ENCODE peak calls at places on chromosomes 6 and 20, in six cellular contexts. Q, Y, N, B, C and S are unnamed samples.

GRCh38 chr20:14219801-14220461 is 117.5 kb downstream of the FLRT3 start:
- DNase-seq in Q (no peak), Y (no peak), N (peak; percentile 6), B (no peak), C (no peak), S (no peak)

GRCh38 chr6:148999921-149000589 is 253.2 kb downstream of the UST start:
- DNase-seq in Q (peak; percentile 88), Y (peak; percentile 32), N (no peak), B (peak; percentile 75), C (no peak), S (peak; percentile 86)

GRCh38 chr6:119195848-119196247 is 117.4 kb upstream of the FAM184A start:
- DNase-seq in Q (no peak), Y (no peak), N (no peak), B (no peak), C (no peak), S (no peak)

GRCh38 chr6:98839788-98840361 is 5.5 kb downstream of the POU3F2 start:
- DNase-seq in Q (no peak), Y (no peak), N (peak; percentile 60), B (no peak), C (no peak), S (no peak)

GRCh38 chr6:36803908-36804307 is 35.3 kb downstream of the CPNE5 start:
- DNase-seq in Q (no peak), Y (no peak), N (no peak), B (no peak), C (no peak), S (no peak)

GRCh38 chr6:160127270-160128124 is 5.9 kb downstream of the SLC22A1 start:
- DNase-seq in Q (no peak), Y (no peak), N (no peak), B (no peak), C (no peak), S (no peak)

GRCh38 chr20:17796096-17796563 is 96.4 kb downstream of the BANF2 start:
- DNase-seq in Q (no peak), Y (peak; percentile 78), N (no peak), B (peak; percentile 43), C (no peak), S (peak; percentile 82)

GRCh38 chr6:132937466-132937906 is 123.1 kb downstream of the RPS12 start:
- DNase-seq in Q (no peak), Y (peak; percentile 62), N (peak; percentile 52), B (no peak), C (no peak), S (peak; percentile 49)

GRCh38 chr20:60331688-60332300 is 373.6 kb downstream of the CDH26 start:
- DNase-seq in Q (no peak), Y (no peak), N (no peak), B (no peak), C (no peak), S (no peak)

GRCh38 chr6:138263963-138264362 is 45.7 kb upstream of the PBOV1 start:
- DNase-seq in Q (no peak), Y (no peak), N (no peak), B (no peak), C (no peak), S (no peak)

GRCh38 chr6:56842602-56843475 is 112.1 kb upstream of the BEND6 start:
- DNase-seq in Q (no peak), Y (peak; percentile 22), N (peak; percentile 77), B (peak; percentile 39), C (no peak), S (peak; percentile 36)

GRCh38 chr6:41475737-41476357 is 70.3 kb upstream of the FOXP4 start:
- DNase-seq in Q (no peak), Y (no peak), N (no peak), B (no peak), C (no peak), S (no peak)

GRCh38 chr6:2626381-2626780 is 124.3 kb downstream of the MYLK4 start:
- DNase-seq in Q (no peak), Y (no peak), N (no peak), B (no peak), C (no peak), S (no peak)

GRCh38 chr20:11995750-11996567 is 78.3 kb downstream of the BTBD3 start:
- DNase-seq in Q (no peak), Y (no peak), N (no peak), B (no peak), C (no peak), S (no peak)

GRCh38 chr6:142355481-142356174 is 53.8 kb downstream of the ADGRG6 start:
- DNase-seq in Q (no peak), Y (no peak), N (no peak), B (no peak), C (no peak), S (no peak)

GRCh38 chr6:7865811-7866210 is 44.8 kb downstream of the TXNDC5 start:
- DNase-seq in Q (no peak), Y (no peak), N (no peak), B (no peak), C (no peak), S (no peak)

GRCh38 chr20:36821964-36822437 is 48.4 kb upstream of the DSN1 start:
- DNase-seq in Q (no peak), Y (no peak), N (no peak), B (no peak), C (no peak), S (no peak)

GRCh38 chr20:48331518-48332286 is 496.1 kb downstream of the PREX1 start:
- DNase-seq in Q (no peak), Y (no peak), N (no peak), B (no peak), C (no peak), S (no peak)

GRCh38 chr6:45841062-45841461 is 174.6 kb downstream of the CLIC5 start:
- DNase-seq in Q (no peak), Y (no peak), N (no peak), B (no peak), C (no peak), S (no peak)

GRCh38 chr6:140833396-140833795 is 1299.3 kb upstream of the GJE1 start:
- DNase-seq in Q (no peak), Y (no peak), N (no peak), B (no peak), C (no peak), S (no peak)

GRCh38 chr6:8642131-8642530 is 206.8 kb upstream of the SLC35B3 start:
- DNase-seq in Q (no peak), Y (no peak), N (no peak), B (no peak), C (no peak), S (no peak)

GRCh38 chr20:44576297-44576696 is 6.1 kb upstream of the PKIG start:
- DNase-seq in Q (no peak), Y (no peak), N (no peak), B (no peak), C (no peak), S (no peak)

GRCh38 chr6:71967436-71967835 is 81.1 kb downstream of the RIMS1 start:
- DNase-seq in Q (no peak), Y (no peak), N (no peak), B (no peak), C (no peak), S (no peak)

GRCh38 chr20:3911956-3912355 is 22.8 kb downstream of the PANK2 start:
- DNase-seq in Q (no peak), Y (no peak), N (no peak), B (peak; percentile 11), C (no peak), S (peak; percentile 28)

GRCh38 chr6:121858976-121859375 is 423.5 kb downstream of the GJA1 start:
- DNase-seq in Q (no peak), Y (no peak), N (no peak), B (no peak), C (no peak), S (no peak)

GRCh38 chr6:121856296-121856695 is 420.9 kb downstream of the GJA1 start:
- DNase-seq in Q (no peak), Y (no peak), N (no peak), B (no peak), C (no peak), S (no peak)

GRCh38 chr6:121857551-121857950 is 422.1 kb downstream of the GJA1 start:
- DNase-seq in Q (no peak), Y (no peak), N (no peak), B (no peak), C (no peak), S (no peak)

GRCh38 chr6:121858310-121858709 is 422.9 kb downstream of the GJA1 start:
- DNase-seq in Q (no peak), Y (no peak), N (no peak), B (no peak), C (no peak), S (no peak)
- H3K4me3 ChIP-seq in Q (no peak overlapping the region), Y (no peak overlapping the region), N (no peak overlapping the region), B (no peak overlapping the region), C (no peak overlapping the region), S (no peak overlapping the region)

GRCh38 chr20:24954151-24954550 is 5.1 kb downstream of the CST7 start:
- DNase-seq in Q (no peak), Y (peak; percentile 12), N (no peak), B (no peak), C (no peak), S (no peak)
- H3K4me3 ChIP-seq in Q (no peak overlapping the region), Y (no peak overlapping the region), N (no peak overlapping the region), B (no peak overlapping the region), C (no peak overlapping the region), S (no peak overlapping the region)

DNA sequence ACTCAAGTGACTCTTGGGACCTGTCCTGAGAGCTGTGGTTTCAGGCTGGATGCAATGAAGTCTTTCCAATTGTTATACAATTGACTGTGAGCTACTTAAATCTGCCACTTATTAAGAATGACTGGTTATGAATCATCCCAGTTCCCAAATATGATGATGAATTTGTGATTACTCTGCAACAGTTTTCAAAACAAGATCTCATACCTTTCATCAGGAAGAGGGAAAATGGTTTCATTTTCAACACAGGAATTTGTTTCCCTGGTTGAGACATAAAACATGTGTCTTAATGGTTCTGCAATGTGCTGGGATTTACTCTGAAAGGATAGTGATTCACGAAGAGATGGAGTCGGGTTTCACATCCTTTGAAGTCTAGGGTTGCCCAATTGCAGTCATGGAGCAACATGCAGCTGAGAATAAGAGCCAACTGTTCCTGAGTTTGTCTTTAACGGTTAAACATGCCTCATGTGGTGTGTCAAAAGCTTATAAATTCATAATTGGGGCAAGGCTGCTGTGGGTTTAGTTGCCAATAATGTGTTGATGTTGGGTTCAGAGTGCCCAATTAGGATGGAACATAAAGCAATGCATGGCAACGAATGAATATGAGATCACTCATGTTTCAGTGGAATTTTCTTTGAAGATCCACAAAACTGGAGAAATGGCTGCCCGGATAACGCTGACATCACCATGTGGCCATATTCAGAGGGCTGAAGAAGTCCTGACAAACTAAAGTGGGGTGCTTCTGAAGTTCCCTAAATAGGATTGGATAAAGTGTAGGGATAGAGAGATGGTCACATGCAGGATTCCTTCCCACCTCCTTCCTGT is 41.0 kb downstream of the CYP24A1 start:
- DNase-seq in Q (no peak), Y (no peak), N (no peak), B (no peak), C (no peak), S (peak; percentile 52)
- H3K4me3 ChIP-seq in Q (no peak overlapping the region), Y (no peak overlapping the region), N (no peak overlapping the region), B (no peak overlapping the region), C (no peak overlapping the region), S (no peak overlapping the region)

DNA sequence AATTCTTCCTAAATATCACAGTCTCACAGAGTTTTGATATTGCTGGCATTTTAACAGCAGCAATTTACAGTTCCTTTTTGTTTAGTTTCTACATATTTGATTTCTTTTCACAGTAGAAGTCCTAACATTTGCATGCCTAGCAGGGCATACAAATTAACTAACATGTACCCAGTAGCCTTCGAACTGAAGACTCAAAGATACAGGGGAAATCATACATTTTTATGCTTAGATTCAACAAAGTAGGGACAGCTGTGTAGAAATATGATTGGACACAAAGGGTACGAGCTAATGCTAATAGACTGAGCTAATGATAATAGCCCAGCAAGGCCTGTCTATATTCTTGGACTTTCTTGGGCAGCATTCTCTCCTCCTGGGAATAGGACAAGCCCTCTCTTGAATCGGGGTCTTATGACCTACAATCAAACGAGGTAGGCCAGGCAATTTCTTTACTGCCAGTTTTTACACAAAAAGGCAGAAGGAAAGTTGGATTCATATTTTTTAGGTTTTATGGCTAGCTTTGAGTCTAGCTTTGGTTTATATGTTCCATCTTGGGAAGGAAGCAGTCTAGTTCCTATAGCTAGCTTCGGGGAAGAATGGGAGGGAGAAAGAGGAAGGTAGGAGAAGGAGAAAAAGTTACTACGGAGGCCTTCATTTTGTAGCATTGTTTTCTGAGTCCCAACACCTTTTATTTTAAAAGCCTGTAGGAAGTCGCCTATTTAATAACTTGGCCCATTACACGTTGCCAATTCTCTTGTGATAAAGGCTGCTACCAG is 115.8 kb downstream of the HFE start:
- DNase-seq in Q (no peak), Y (no peak), N (no peak), B (no peak), C (no peak), S (no peak)
- H3K4me3 ChIP-seq in Q (no peak overlapping the region), Y (no peak overlapping the region), N (peak overlapping the region; percentile 86), B (no peak overlapping the region), C (no peak overlapping the region), S (no peak overlapping the region)